ENCODE peak calls at places on chromosome 15, in seven cellular contexts. K is spleen; J is activated CD8-positive, alpha-beta memory T cell treated with anti-CD3 and anti-CD28 coated beads, Interleukin-2, amount 10 ng/mL, durations not matched to agents 7 days and 5 days; S is naive thymus-derived CD8-positive, alpha-beta T cell; U is activated CD4-positive, alpha-beta T cell treated with anti-CD3 and anti-CD28 coated beads for 4 hours; L is H9; E is GM06990. F is an unnamed sample.

GRCh38 chr15:48221885-48222284 is 15.8 kb downstream of the SLC12A1 start:
- DNase-seq in S (no peak), K (no peak), E (no peak), L (no peak), J (no peak), U (no peak), F (no peak)

GRCh38 chr15:35854398-35854797 is 308.4 kb upstream of the DPH6 start:
- DNase-seq in L (no peak), K (no peak), U (no peak), E (no peak), J (no peak), S (no peak), F (no peak)

GRCh38 chr15:95880630-95881029 is 449.9 kb upstream of the NR2F2 start:
- DNase-seq in K (no peak), J (no peak), U (no peak), L (no peak), S (no peak), E (no peak), F (no peak)

GRCh38 chr15:46879067-46879770 is 838.1 kb upstream of the SEMA6D start:
- DNase-seq in E (no peak), U (no peak), K (no peak), S (no peak), L (no peak), J (no peak), F (no peak)

GRCh38 chr15:78437107-78437761 is 782 bp upstream of the IREB2 start:
- DNase-seq in E (no peak), K (no peak), U (no peak), S (no peak), J (no peak), L (peak; percentile 45), F (peak; percentile 73)

GRCh38 chr15:41309226-41309905 is 23.0 kb downstream of the OIP5 start:
- DNase-seq in L (no peak), E (no peak), K (no peak), S (no peak), U (no peak), J (no peak), F (no peak)

GRCh38 chr15:75193272-75193671 is 8.4 kb upstream of the C15orf39 start:
- DNase-seq in J (no peak), L (no peak), S (no peak), E (no peak), K (no peak), U (no peak), F (peak; percentile 69)

GRCh38 chr15:61828860-61829513 is 231.3 kb downstream of the VPS13C start:
- DNase-seq in S (no peak), U (no peak), L (no peak), K (no peak), J (no peak), E (no peak), F (no peak)

GRCh38 chr15:96230557-96231181 is 99.8 kb upstream of the NR2F2 start:
- DNase-seq in S (no peak), U (no peak), E (no peak), J (no peak), L (no peak), K (no peak), F (no peak)

GRCh38 chr15:26877842-26878241 is 11.0 kb downstream of the GABRA5 start:
- DNase-seq in U (no peak), S (no peak), K (no peak), E (no peak), L (no peak), J (no peak), F (no peak)

GRCh38 chr15:92322566-92323355 is 70.9 kb upstream of the ST8SIA2 start:
- DNase-seq in J (no peak), S (no peak), L (no peak), E (no peak), K (no peak), U (no peak), F (no peak)

GRCh38 chr15:69661446-69661845 is 208.8 kb downstream of the RPLP1 start:
- DNase-seq in K (no peak), L (no peak), S (no peak), U (no peak), E (no peak), J (no peak), F (no peak)

GRCh38 chr15:48800811-48801460 is 9.9 kb downstream of the CEP152 start:
- DNase-seq in J (no peak), L (no peak), S (no peak), U (no peak), E (no peak), K (no peak), F (no peak)

GRCh38 chr15:74320358-74321247 is 46.8 kb downstream of the CYP11A1 start:
- DNase-seq in K (no peak), U (peak; percentile 41), L (peak; percentile 64), J (peak; percentile 68), S (peak; percentile 73), E (no peak), F (peak; percentile 78)

GRCh38 chr15:99211926-99212325 is 37.5 kb downstream of the TTC23 start:
- DNase-seq in K (no peak), L (no peak), E (no peak), J (no peak), S (no peak), U (no peak), F (no peak)

GRCh38 chr15:25703726-25704125 is 159.4 kb downstream of the ATP10A start:
- DNase-seq in J (no peak), S (no peak), K (peak; percentile 39), L (no peak), U (no peak), E (no peak), F (no peak)

GRCh38 chr15:70532536-70533186 is 230.7 kb downstream of the UACA start:
- DNase-seq in L (no peak), E (no peak), K (no peak), U (no peak), J (peak; percentile 32), S (no peak), F (no peak)

GRCh38 chr15:98599911-98600685 is 48.2 kb upstream of the IGF1R start:
- DNase-seq in K (peak; percentile 81), U (peak; percentile 15), E (peak; percentile 53), J (no peak), S (no peak), L (no peak), F (peak; percentile 74)

GRCh38 chr15:32014953-32015352 is 15.4 kb upstream of the CHRNA7 start:
- DNase-seq in L (no peak), J (no peak), U (no peak), K (no peak), E (no peak), S (no peak), F (no peak)

GRCh38 chr15:54707805-54708752 is 488.7 kb downstream of the RSL24D1 start:
- DNase-seq in J (no peak), U (no peak), K (peak; percentile 68), S (no peak), L (peak; percentile 25), E (no peak), F (no peak)

GRCh38 chr15:72961326-72961725 is 90.9 kb upstream of the NEO1 start:
- DNase-seq in K (no peak), E (no peak), U (no peak), S (no peak), L (no peak), J (no peak), F (no peak)

GRCh38 chr15:65323071-65323511 is 18.6 kb downstream of the RNU5B-1 start:
- DNase-seq in L (no peak), U (no peak), K (no peak), S (no peak), J (no peak), E (no peak), F (no peak)

GRCh38 chr15:95295905-95296618 is 1034.4 kb upstream of the NR2F2 start:
- DNase-seq in J (no peak), U (no peak), E (no peak), K (no peak), S (no peak), L (no peak), F (no peak)

GRCh38 chr15:39153718-39154117 is 427.2 kb upstream of the THBS1 start:
- DNase-seq in E (no peak), L (no peak), S (no peak), J (no peak), K (no peak), U (no peak), F (no peak)

GRCh38 chr15:29571728-29572454 is 250.4 kb downstream of the TJP1 start:
- DNase-seq in K (no peak), J (no peak), S (no peak), U (no peak), E (no peak), L (no peak), F (no peak)

GRCh38 chr15:98888839-98889479 is 118.6 kb downstream of the PGPEP1L start:
- DNase-seq in J (no peak), K (no peak), U (no peak), S (no peak), E (no peak), L (no peak), F (no peak)

GRCh38 chr15:65254237-65254820 is 32.4 kb downstream of the PARP16 start:
- DNase-seq in E (no peak), L (no peak), U (no peak), K (no peak), S (no peak), J (no peak), F (no peak)

GRCh38 chr15:77546870-77547269 is 85.8 kb downstream of the LINGO1 start:
- DNase-seq in S (no peak), K (no peak), L (no peak), E (no peak), J (no peak), U (no peak), F (no peak)

GRCh38 chr15:96332854-96333193 is 2.3 kb downstream of the NR2F2 start:
- DNase-seq in L (no peak), E (no peak), J (no peak), U (no peak), S (no peak), K (no peak), F (no peak)

GRCh38 chr15:42891569-42891968 is 29.0 kb downstream of the TTBK2 start:
- DNase-seq in E (no peak), J (no peak), U (no peak), S (no peak), K (no peak), L (no peak), F (no peak)

GRCh38 chr15:93300796-93301195 is 211.8 kb upstream of the RGMA start:
- DNase-seq in S (no peak), U (no peak), J (peak; percentile 11), E (no peak), L (no peak), K (no peak), F (no peak)

GRCh38 chr15:50148362-50148963 is 29.4 kb upstream of the ATP8B4 start:
- DNase-seq in L (peak; percentile 76), J (no peak), E (no peak), U (no peak), K (no peak), S (no peak), F (peak; percentile 88)